ENCODE peak calls at places on chromosomes 13 and 19, in four cellular contexts. T is K562, N is H1, P is HepG2. Y is an unnamed sample.

GRCh38 chr19:7927605-7928333 is 1.8 kb upstream of the CTXN1 start:
- DNase-seq in P (no peak), N (no peak), T (no peak), Y (no peak)

GRCh38 chr19:23440207-23440606 is 44.9 kb upstream of the ZNF91 start:
- DNase-seq in T (peak), N (peak), P (no peak), Y (no peak)

GRCh38 chr19:3955688-3956087 is 15.2 kb downstream of the DAPK3 start:
- DNase-seq in T (no peak), N (no peak), P (no peak), Y (no peak)

GRCh38 chr13:48505597-48506091 is 27.2 kb downstream of the RCBTB2 start:
- DNase-seq in T (no peak), N (no peak), P (no peak), Y (peak)

GRCh38 chr13:29464105-29464679 is 131.3 kb downstream of the SLC7A1 start:
- DNase-seq in N (no peak), P (no peak), T (no peak), Y (no peak)

GRCh38 chr13:52348983-52349780 is 56.8 kb downstream of the THSD1 start:
- DNase-seq in T (no peak), P (no peak), N (no peak), Y (no peak)

GRCh38 chr19:21082011-21082975 is at the start of gene ZNF714:
- DNase-seq in T (peak), N (peak), P (peak), Y (peak)

GRCh38 chr19:16584825-16585801 is 12.9 kb upstream of the SLC35E1 start:
- DNase-seq in P (no peak), N (no peak), T (no peak), Y (no peak)

GRCh38 chr13:98752111-98752941 is at the start of gene SLC15A1:
- DNase-seq in N (peak), P (no peak), T (no peak), Y (no peak)

GRCh38 chr13:112325941-112326645 is 50.1 kb upstream of the SPACA7 start:
- DNase-seq in N (no peak), T (no peak), P (no peak), Y (no peak)

GRCh38 chr19:18733196-18733647 is 49.7 kb downstream of the CRTC1 start:
- DNase-seq in T (no peak), P (peak), N (no peak), Y (no peak)

GRCh38 chr19:6616011-6616410 is 25.1 kb upstream of the CD70 start:
- DNase-seq in P (no peak), T (no peak), N (no peak), Y (no peak)

GRCh38 chr19:38061294-38061693 is 154.3 kb downstream of the SIPA1L3 start:
- DNase-seq in P (no peak), T (no peak), N (no peak), Y (no peak)

GRCh38 chr19:33194527-33194883 is 375 bp downstream of the LRP3 start:
- DNase-seq in N (no peak), P (no peak), T (no peak), Y (no peak)

DNA sequence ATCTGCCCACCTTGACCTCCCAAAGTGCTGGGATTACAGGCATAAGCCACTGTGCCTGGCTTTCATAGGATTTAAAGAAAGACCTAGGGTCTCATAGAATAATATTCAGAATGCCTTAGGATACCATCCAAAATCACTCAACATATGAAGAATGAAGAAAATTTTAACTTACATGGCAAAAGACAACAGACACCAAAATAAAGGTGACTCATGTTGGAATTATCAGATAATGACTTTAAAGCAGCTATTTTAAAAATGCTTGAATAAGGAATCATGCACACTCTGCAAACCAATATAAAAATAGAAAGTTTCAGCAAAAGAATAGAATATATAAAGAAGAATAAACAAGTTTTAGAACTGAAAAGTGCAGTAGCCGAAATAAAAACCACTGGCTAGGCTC is 29.3 kb downstream of the ZNF566 start:
- DNase-seq in T (no peak), P (no peak), N (no peak), Y (no peak)
- TF ChIP-seq CBX5 in T (no peak), P (no peak), N (no peak), Y (no peak)

DNA sequence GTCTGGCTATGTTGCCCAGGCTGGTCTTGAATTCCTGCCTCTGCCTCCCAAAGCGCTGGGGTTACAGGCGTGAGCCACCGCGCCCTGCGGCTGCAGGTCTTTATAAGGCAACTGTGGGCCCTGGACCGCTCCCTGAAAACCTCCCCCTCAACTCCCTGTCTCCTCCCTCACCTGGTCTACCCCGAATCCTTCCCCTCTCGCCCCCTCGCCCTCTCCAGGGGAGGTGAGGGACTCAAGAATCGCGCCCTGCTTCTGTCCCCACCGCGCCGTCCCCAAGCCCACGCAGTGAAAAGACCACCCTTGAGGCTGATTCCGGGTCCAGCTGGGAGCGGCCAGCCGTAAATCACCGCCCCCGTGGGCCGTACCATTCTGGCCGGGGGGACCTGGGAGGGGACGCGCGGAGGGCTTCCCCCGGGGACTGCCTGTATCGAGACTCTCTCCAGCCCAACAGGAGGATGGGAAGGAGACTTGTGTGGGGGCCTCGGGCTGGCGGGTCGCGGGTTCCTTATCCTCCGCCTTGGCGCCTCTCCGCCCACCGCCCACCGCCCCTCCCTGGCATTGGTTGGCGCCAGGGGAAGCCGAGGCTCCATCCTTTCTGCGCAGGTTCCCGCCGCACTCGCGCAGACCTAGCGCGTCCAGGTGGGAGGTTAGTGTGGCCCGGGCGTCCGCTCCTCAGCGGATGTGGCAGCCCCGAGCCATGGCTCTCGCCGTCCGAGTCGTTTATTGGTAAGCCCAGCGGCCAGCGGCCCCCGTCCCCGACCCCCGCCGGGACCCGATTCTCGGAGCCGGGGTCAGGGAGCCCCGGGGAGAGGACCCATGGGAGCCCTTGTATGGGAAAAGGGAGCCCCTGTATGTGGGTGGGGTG is at the start of gene SELENOW:
- DNase-seq in T (peak), P (peak), N (peak), Y (peak)
- TF ChIP-seq CBX5 in T (no peak), P (no peak), N (no peak), Y (no peak)

GRCh38 chr13:19759669-19760068 is 23.1 kb downstream of the PSPC1 start:
- DNase-seq in P (no peak), T (no peak), N (no peak), Y (no peak)
- TF ChIP-seq CBX5 in P (no peak), T (no peak), N (no peak), Y (no peak)

GRCh38 chr13:100434010-100434763 is 154.4 kb downstream of the GGACT start:
- DNase-seq in T (no peak), N (no peak), P (peak), Y (peak)
- TF ChIP-seq CBX5 in T (no peak), N (no peak), P (no peak), Y (no peak)

GRCh38 chr13:107364658-107365057 is 796.7 kb upstream of the ARGLU1 start:
- DNase-seq in P (no peak), N (no peak), T (no peak), Y (no peak)

GRCh38 chr13:107361666-107362065 is 793.7 kb upstream of the ARGLU1 start:
- DNase-seq in N (no peak), P (no peak), T (no peak), Y (no peak)

GRCh38 chr13:107370036-107370785 is 802.3 kb upstream of the ARGLU1 start:
- DNase-seq in P (no peak), N (no peak), T (no peak), Y (no peak)

GRCh38 chr13:107367258-107367657 is 799.3 kb upstream of the ARGLU1 start:
- DNase-seq in T (no peak), N (no peak), P (no peak), Y (no peak)

DNA sequence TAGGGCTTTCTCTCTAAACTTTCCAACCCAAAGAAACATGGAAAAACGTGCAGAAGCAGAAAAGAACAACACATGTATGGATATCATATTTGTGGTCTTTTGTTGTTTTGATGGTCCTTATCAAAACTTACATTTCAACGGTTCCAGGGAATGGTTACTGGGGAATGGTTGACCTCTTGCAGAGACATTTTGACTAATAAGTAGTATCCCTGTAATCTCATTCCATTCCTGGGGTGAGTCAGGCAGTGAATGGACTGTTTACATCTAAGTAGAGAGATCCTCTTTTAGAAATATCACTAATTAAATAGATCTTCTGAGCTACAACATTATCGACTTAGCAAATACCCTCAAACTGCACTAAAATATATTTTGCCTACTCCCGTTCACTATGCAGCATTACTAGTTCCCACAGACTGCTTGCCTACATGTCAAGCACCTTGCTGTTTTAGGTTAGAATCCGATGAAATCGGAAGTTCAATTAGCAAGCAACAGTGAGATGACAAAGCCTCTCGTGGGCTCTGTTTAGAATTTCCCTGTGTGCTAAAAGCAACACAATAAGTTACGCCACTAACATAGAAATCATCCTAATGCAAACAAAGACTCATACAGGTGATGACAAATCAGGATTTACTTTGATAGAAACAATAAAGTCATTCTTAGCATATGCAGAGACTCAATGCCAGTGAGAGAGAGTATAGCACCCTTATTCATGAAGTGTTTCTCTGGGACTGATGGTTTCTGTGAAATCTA is 797.7 kb upstream of the ARGLU1 start:
- DNase-seq in P (no peak), N (no peak), T (no peak), Y (no peak)
- TF ChIP-seq CBX5 in P (no peak), N (no peak), T (no peak), Y (no peak)

GRCh38 chr13:41835871-41836270 is 125.0 kb downstream of the VWA8 start:
- DNase-seq in P (no peak), N (no peak), T (no peak), Y (no peak)
- TF ChIP-seq CBX5 in P (no peak), N (no peak), T (no peak), Y (no peak)

DNA sequence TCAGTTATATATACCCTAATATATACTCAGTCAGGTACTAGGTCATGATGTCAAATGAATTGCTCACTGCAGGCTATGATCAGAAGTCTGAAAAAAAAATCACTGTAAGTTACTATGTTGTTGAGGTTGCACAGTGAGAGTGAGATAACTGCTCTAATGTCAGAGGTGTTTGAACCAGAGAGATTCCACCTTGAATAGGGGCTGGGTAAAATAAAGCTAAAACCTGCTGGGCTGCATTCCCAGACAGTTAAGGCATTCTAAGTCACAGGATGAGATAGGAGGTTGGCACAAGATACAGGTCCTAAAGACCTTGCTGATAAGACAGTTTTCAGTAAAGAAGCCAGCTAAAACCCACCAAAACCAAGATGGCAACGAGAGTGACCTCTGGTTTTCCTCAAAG is 10.2 kb downstream of the EPSTI1 start:
- DNase-seq in P (no peak), N (no peak), T (no peak), Y (no peak)
- TF ChIP-seq CBX5 in P (no peak), N (no peak), T (no peak), Y (no peak)

DNA sequence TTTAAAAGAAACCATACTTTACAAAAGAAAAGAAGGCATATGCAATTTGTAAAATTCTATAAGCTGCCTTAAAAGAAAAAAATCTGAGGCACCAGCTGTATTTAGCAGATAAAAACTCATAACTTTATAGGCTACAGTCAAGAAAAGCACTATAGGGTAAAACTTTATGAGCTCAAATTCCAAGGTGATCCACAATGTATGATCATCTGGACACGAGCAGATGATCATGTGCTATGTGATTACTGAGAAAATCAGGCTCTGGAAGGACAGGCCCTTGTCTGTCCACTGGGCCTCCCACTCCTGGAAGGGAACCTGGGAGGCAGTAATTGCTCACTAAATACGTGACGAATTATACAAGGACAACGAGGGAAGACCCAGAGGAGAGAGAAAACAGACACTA is 7.3 kb downstream of the GRTP1 start:
- DNase-seq in N (no peak), T (no peak), P (no peak), Y (no peak)
- TF ChIP-seq CBX5 in N (no peak), T (no peak), P (no peak), Y (no peak)

DNA sequence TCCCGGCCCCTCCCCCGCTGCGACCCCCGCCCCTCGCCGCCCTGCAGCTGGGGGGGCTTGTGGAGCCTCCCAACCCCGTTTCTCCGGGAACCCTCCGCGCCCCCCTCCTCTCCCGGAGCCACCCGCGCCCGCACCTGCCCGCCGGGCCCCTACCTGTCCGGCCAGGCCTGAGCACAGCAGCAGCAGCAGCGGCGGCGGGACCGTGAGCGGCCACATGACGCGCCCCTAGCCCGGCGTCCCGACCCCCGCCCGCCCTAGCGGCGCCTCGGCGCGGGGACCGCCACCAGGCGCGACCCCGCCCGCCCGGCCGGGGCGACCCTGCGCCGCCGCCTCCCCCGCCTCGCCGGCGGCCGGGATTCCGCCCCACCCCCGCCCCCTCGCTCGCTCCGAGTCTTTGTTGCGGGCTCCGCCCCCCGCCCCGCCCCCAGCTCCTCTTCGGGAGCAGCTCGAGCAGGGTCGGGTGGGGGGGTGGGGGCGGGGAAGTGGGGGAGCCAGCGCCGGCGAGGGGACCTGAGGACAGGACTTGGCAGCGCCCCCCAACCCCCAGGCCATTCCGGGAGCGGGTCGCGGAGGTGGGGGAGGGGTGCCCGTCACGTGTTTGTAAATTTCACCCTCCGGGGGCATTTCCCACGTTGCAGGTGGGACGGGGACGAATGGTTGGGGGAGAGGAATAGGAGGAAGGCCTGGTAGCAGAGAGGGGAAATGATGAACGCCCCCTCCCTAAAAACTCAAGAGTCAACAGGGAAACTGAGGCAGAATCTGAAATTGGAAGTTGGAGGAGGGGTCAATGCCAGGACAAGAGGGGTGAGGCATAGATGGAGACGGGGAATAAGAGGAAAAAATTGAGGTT is at the start of gene OLFM2:
- DNase-seq in P (no peak), T (peak), N (peak), Y (no peak)
- TF ChIP-seq CBX5 in P (no peak), T (no peak), N (no peak), Y (no peak)

GRCh38 chr19:2171349-2172145 is 7.8 kb downstream of the DOT1L start:
- DNase-seq in P (peak), N (peak), T (peak), Y (peak)
- TF ChIP-seq CBX5 in P (no peak), N (no peak), T (no peak), Y (peak)